ENCODE peak calls at places on chromosome X, in six cellular contexts. O is GM10248, C is Right ventricle myocardium superior, N is Calu3, Q is dorsolateral prefrontal cortex, B is Kasumi-1. H is an unnamed sample.

GRCh38 chrX:21373637-21374162 is 518 bp upstream of the CNKSR2 start:
- DNase-seq in O (no peak), C (peak), N (no peak), Q (no peak), B (peak), H (no peak)

GRCh38 chrX:47523297-47523696 is 37.7 kb upstream of the ARAF start:
- DNase-seq in O (peak), C (peak), N (peak), Q (peak), B (peak), H (peak)

GRCh38 chrX:150863191-150863590 is 35.3 kb downstream of the CD99L2 start:
- DNase-seq in O (no peak), C (no peak), N (no peak), Q (no peak), B (no peak), H (no peak)

GRCh38 chrX:49272426-49272825 is 2.8 kb downstream of the PPP1R3F start:
- DNase-seq in O (no peak), C (no peak), N (no peak), Q (no peak), B (no peak), H (no peak)

GRCh38 chrX:72238183-72238582 is 644 bp downstream of the ERCC6L start:
- DNase-seq in O (no peak), C (no peak), N (no peak), Q (no peak), B (no peak), H (no peak)

GRCh38 chrX:118226060-118226428 is 109.4 kb upstream of the KLHL13 start:
- DNase-seq in O (no peak), C (no peak), N (no peak), Q (no peak), B (peak), H (no peak)

GRCh38 chrX:72366746-72367145 is 61.0 kb upstream of the CITED1 start:
- DNase-seq in O (no peak), C (no peak), N (no peak), Q (no peak), B (no peak), H (no peak)

GRCh38 chrX:75303795-75304194 is 29.9 kb downstream of the UPRT start:
- DNase-seq in O (no peak), C (no peak), N (no peak), Q (no peak), B (no peak), H (no peak)

GRCh38 chrX:38717871-38718270 is 83.4 kb upstream of the MID1IP1 start:
- DNase-seq in O (peak), C (no peak), N (peak), Q (no peak), B (peak), H (no peak)

GRCh38 chrX:123990602-123991001 is 29.1 kb downstream of the STAG2 start:
- DNase-seq in O (no peak), C (no peak), N (no peak), Q (no peak), B (no peak), H (no peak)

GRCh38 chrX:54894159-54894558 is 26.5 kb upstream of the TRO start:
- DNase-seq in O (no peak), C (no peak), N (no peak), Q (no peak), B (no peak), H (no peak)

GRCh38 chrX:119677654-119677981 is 15.3 kb downstream of the SEPTIN6 start:
- DNase-seq in O (no peak), C (no peak), N (no peak), Q (no peak), B (no peak), H (no peak)

GRCh38 chrX:131675596-131676194 is 131.8 kb downstream of the OR13H1 start:
- DNase-seq in O (peak), C (no peak), N (peak), Q (no peak), B (peak), H (no peak)

GRCh38 chrX:28719620-28720019 is 132.4 kb downstream of the IL1RAPL1 start:
- DNase-seq in O (no peak), C (no peak), N (no peak), Q (no peak), B (no peak), H (no peak)

GRCh38 chrX:10102046-10102704 is 54.6 kb upstream of the CLCN4 start:
- DNase-seq in O (no peak), C (no peak), N (no peak), Q (no peak), B (no peak), H (no peak)

GRCh38 chrX:22365460-22365859 is 92.7 kb downstream of the CBLL2 start:
- DNase-seq in O (no peak), C (no peak), N (no peak), Q (no peak), B (no peak), H (no peak)

GRCh38 chrX:119004920-119005524 is 30.6 kb downstream of the LONRF3 start:
- DNase-seq in O (peak), C (peak), N (peak), Q (peak), B (peak), H (no peak)

GRCh38 chrX:111041018-111041462 is 55.0 kb upstream of the PAK3 start:
- DNase-seq in O (no peak), C (no peak), N (peak), Q (no peak), B (peak), H (no peak)

GRCh38 chrX:45449982-45450381 is 249.3 kb upstream of the DIPK2B start:
- DNase-seq in O (no peak), C (no peak), N (no peak), Q (no peak), B (no peak), H (no peak)

GRCh38 chrX:75781618-75782017 is 3.4 kb downstream of the MAGEE2 start:
- DNase-seq in O (no peak), C (peak), N (no peak), Q (peak), B (no peak), H (peak)

GRCh38 chrX:41602946-41603345 is 85.8 kb upstream of the GPR34 start:
- DNase-seq in O (no peak), C (no peak), N (no peak), Q (no peak), B (no peak), H (no peak)

H was measured in coronary artery.